ENCODE peak calls at places on chromosome 1, in ten cellular contexts. T, N, X, U, P, O, E, A, I and S are unnamed samples.
A peak's percentile ranks its signal among the peaks of the same experiment; 100 is the strongest.

GRCh38 chr1:194300340-194300739 is 1113.9 kb upstream of the B3GALT2 start:
- DNase-seq in A (no peak), N (no peak), E (no peak), P (no peak), U (no peak), T (no peak), O (no peak), X (no peak), I (no peak), S (no peak)

GRCh38 chr1:224127925-224128819 is 14.3 kb downstream of the FBXO28 start:
- DNase-seq in E (no peak), I (no peak), X (no peak), U (no peak), P (no peak), N (no peak), A (no peak), O (no peak), T (no peak), S (no peak)

GRCh38 chr1:159920202-159920601 is 5.1 kb downstream of the TAGLN2 start:
- DNase-seq in X (no peak), T (no peak), E (peak; percentile 54), O (no peak), N (no peak), P (no peak), U (no peak), I (no peak), A (peak; percentile 64), S (no peak)

GRCh38 chr1:154115180-154115579 is 39.7 kb downstream of the NUP210L start:
- DNase-seq in E (no peak), I (no peak), U (no peak), A (no peak), X (no peak), P (no peak), N (no peak), T (no peak), O (no peak), S (peak; percentile 8)

GRCh38 chr1:43069481-43070050 is 102.5 kb downstream of the EBNA1BP2 start:
- DNase-seq in E (no peak), X (no peak), P (no peak), A (no peak), U (no peak), I (no peak), T (no peak), N (no peak), O (no peak), S (peak; percentile 43)

GRCh38 chr1:111516008-111516535 is 12.6 kb upstream of the ADORA3 start:
- DNase-seq in O (peak; percentile 80), P (no peak), U (no peak), E (peak; percentile 68), N (no peak), I (no peak), A (no peak), X (peak; percentile 60), T (no peak), S (no peak)

GRCh38 chr1:206112600-206113301 is 4.4 kb downstream of the AVPR1B start:
- DNase-seq in P (no peak), I (no peak), N (no peak), X (no peak), T (no peak), E (peak; percentile 84), O (no peak), U (peak; percentile 55), A (peak; percentile 85), S (no peak)

GRCh38 chr1:173239058-173239457 is 31.9 kb upstream of the TNFSF4 start:
- DNase-seq in U (no peak), N (no peak), X (no peak), O (no peak), E (no peak), P (no peak), A (no peak), I (no peak), T (no peak), S (no peak)

DNA sequence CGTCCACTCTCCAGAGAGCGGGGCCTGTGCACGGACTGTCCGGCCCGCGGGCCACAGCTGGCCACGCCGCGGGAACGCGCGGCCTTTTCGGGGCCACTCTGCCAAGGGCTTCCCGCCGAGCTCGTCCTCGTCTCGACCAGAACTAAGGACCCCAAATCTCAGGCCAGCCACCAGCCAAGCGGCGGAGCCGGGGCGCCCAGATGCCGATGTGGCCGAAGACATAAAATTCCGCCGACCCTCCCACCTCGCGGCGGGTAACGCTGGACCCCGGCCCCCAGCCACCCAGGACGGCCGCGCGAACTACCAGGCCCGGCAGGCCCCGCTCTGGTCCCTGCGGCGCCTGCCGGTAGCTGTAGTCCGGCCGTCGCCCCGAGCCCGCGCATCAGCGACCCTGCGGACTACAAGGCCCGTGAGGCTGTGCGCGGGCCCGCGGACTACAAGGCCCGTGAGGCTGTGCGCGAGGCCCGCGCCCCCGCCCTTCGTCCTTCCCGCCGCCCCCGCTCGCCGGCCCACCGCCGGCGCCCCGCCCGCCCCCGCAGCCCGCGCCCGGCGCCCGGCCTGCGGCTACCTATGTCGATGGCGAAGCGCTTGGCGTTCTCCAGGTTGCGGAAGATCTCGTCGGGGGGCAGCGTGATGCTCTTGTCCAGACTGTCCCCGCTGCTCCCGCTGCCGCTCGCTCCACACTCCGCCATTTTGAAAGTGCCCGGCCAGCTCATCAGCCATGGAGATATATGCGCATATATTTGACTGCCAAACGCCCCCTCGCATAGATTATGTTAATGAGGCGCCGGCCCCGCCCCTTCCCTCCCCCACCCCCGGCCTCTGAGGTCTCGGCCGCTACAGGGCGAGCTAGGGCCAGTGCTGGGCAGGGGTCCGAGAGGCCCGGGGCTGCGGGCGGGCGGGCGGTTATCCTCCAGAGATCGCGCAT is at the start of gene PANK4:
- DNase-seq in U (peak; percentile 92), T (peak; percentile 91), P (peak; percentile 86), N (peak; percentile 89), O (peak; percentile 94), A (peak; percentile 98), E (peak; percentile 97), X (peak; percentile 95), I (no peak), S (peak; percentile 98)
- H3K4me1 ChIP-seq in U (peaks cover 72% of the 10 kb centered on the region), T (peaks cover 45% of the 10 kb centered on the region), P (peaks cover 50% of the 10 kb centered on the region), N (peaks cover 45% of the 10 kb centered on the region), O (peaks cover 68% of the 10 kb centered on the region), A (peaks cover 29% of the 10 kb centered on the region), E (peaks cover 56% of the 10 kb centered on the region), X (peaks cover 82% of the 10 kb centered on the region), I (peaks cover 39% of the 10 kb centered on the region), S (peaks cover 30% of the 10 kb centered on the region)

DNA sequence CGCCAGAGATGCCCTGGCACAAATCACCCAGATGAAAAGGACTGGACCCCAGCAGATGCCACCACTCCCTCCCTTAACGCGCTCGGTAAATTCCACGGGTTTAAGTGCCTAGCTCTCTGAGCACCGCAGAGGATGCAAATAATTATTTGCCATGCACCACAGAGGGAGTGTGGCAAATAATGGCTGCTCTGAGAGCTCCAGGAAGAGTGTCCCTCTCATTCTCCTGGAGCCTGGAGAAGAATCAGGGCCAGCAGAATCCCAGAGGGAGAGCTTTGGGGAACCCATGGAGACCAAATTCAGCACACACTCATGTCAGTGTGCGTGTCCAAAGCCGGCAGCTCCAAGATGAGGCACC is 667 bp downstream of the HHIPL2 start:
- DNase-seq in N (no peak), O (no peak), X (no peak), E (no peak), P (no peak), I (no peak), T (no peak), U (no peak), A (no peak), S (no peak)
- TF ChIP-seq CTCF in N (no peak), O (no peak), X (no peak), E (no peak), P (no peak), I (no peak), T (no peak), U (no peak), A (no peak), S (peak; percentile 24)

GRCh38 chr1:16210581-16210980 is 1.9 kb downstream of the ARHGEF19 start:
- DNase-seq in U (no peak), E (no peak), A (no peak), X (no peak), I (no peak), O (no peak), N (no peak), T (no peak), P (no peak), S (no peak)

GRCh38 chr1:16211824-16212223 is 628 bp downstream of the ARHGEF19 start:
- DNase-seq in I (no peak), X (no peak), T (no peak), U (no peak), P (no peak), E (no peak), A (no peak), N (no peak), O (no peak), S (no peak)

GRCh38 chr1:16212251-16212961 is at the start of gene ARHGEF19:
- DNase-seq in N (no peak), I (no peak), A (peak; percentile 85), X (no peak), E (peak; percentile 88), O (no peak), P (no peak), U (peak; percentile 76), T (peak; percentile 81), S (no peak)

GRCh38 chr1:16209847-16210407 is 2.5 kb downstream of the ARHGEF19 start:
- DNase-seq in O (no peak), P (no peak), N (no peak), E (peak; percentile 60), U (no peak), X (no peak), I (no peak), T (no peak), A (peak; percentile 69), S (no peak)

DNA sequence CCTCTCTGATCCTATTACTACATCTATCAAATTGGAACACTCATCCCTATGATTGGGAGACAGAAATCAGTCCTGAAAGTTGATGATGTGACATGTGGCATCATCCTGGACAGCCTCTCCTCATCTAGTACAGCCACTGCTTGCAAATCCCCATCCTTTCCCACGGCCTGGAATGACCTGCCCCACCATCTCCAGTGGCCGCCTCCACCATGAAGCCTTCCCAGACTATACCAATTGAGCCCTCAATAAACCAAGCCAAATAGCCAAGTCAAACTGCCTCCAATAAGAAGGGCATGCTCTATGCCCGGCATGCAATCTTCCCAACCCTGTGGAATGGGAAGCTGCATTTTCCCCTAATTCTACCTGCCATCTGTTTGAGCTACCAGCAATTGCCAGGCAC is 561 bp upstream of the ARHGEF19 start:
- DNase-seq in A (no peak), X (no peak), N (no peak), P (no peak), E (no peak), I (no peak), U (no peak), T (no peak), O (no peak), S (no peak)
- H3K4me1 ChIP-seq in A (peaks cover 17% of the 10 kb centered on the region), X (peaks cover 47% of the 10 kb centered on the region), N (no peaks in the 10 kb centered on the region), P (no peaks in the 10 kb centered on the region), E (peaks cover 12% of the 10 kb centered on the region), I (peaks cover 40% of the 10 kb centered on the region), U (peaks cover 66% of the 10 kb centered on the region), T (no peaks in the 10 kb centered on the region), O (no peaks in the 10 kb centered on the region), S (no peaks in the 10 kb centered on the region)

GRCh38 chr1:27016376-27016775 is 3.7 kb upstream of the TENT5B start:
- DNase-seq in X (no peak), U (no peak), E (no peak), P (no peak), A (no peak), O (no peak), I (no peak), T (no peak), N (no peak), S (no peak)

GRCh38 chr1:27025718-27026117 is 13.1 kb upstream of the TENT5B start:
- DNase-seq in P (no peak), A (no peak), E (no peak), O (no peak), T (no peak), N (no peak), X (no peak), I (no peak), U (no peak), S (no peak)

GRCh38 chr1:27017206-27017605 is 4.6 kb upstream of the TENT5B start:
- DNase-seq in E (no peak), X (no peak), T (no peak), U (no peak), N (no peak), O (no peak), A (no peak), P (no peak), I (no peak), S (no peak)

GRCh38 chr1:27018316-27018715 is 5.7 kb upstream of the TENT5B start:
- DNase-seq in O (no peak), U (no peak), X (no peak), E (no peak), A (no peak), N (no peak), T (no peak), I (no peak), P (no peak), S (no peak)

GRCh38 chr1:27021347-27022031 is 8.8 kb upstream of the TENT5B start:
- DNase-seq in A (no peak), X (no peak), P (no peak), I (no peak), O (no peak), N (no peak), U (no peak), T (no peak), E (no peak), S (no peak)
- TF ChIP-seq CTCF in A (no peak), X (no peak), P (no peak), I (no peak), O (no peak), N (no peak), U (no peak), T (no peak), E (no peak), S (no peak)